ENCODE peak calls at places on chromosomes 5 and 9, in four cellular contexts. V is lower lobe of right lung, R is tibial artery, H is H9. I is an unnamed sample.

GRCh38 chr5:155402927-155403645 is 389.5 kb downstream of the KIF4B start:
- DNase-seq in V (no peak), R (no peak), H (no peak), I (peak; percentile 83)

GRCh38 chr9:14346826-14347407 is 33.0 kb upstream of the NFIB start:
- DNase-seq in V (no peak), R (peak; percentile 77), H (no peak), I (no peak)

GRCh38 chr9:68732405-68733020 is 27.5 kb downstream of the PIP5K1B start:
- DNase-seq in V (no peak), R (no peak), H (no peak), I (no peak)

GRCh38 chr9:81669011-81669739 is 20.2 kb downstream of the TLE1 start:
- DNase-seq in V (no peak), R (no peak), H (no peak), I (no peak)

GRCh38 chr5:160260881-160261815 is 31.8 kb downstream of the FABP6 start:
- DNase-seq in V (peak; percentile 81), R (no peak), H (no peak), I (no peak)

GRCh38 chr9:101387871-101388506 is 3.2 kb upstream of the BAAT start:
- DNase-seq in V (no peak), R (no peak), H (no peak), I (no peak)

GRCh38 chr9:127448112-127448805 is 2.9 kb downstream of the RPL12 start:
- DNase-seq in V (no peak), R (no peak), H (no peak), I (no peak)

GRCh38 chr9:116421006-116421538 is 266.0 kb upstream of the TRIM32 start:
- DNase-seq in V (no peak), R (no peak), H (no peak), I (no peak)

GRCh38 chr9:82799300-82799699 is 263.6 kb downstream of the RASEF start:
- DNase-seq in V (no peak), R (no peak), H (no peak), I (no peak)

GRCh38 chr9:16687678-16688369 is 182.6 kb downstream of the BNC2 start:
- DNase-seq in V (no peak), R (no peak), H (no peak), I (no peak)

GRCh38 chr5:39337516-39337915 is 26.8 kb downstream of the C9 start:
- DNase-seq in V (no peak), R (no peak), H (no peak), I (no peak)

GRCh38 chr5:180718810-180719453 is 20.9 kb downstream of the OR2Y1 start:
- DNase-seq in V (no peak), R (no peak), H (no peak), I (no peak)

GRCh38 chr9:38226491-38226951 is 157.5 kb upstream of the SHB start:
- DNase-seq in V (no peak), R (no peak), H (peak; percentile 50), I (no peak)

GRCh38 chr9:123426406-123426805 is 70.4 kb downstream of the CRB2 start:
- DNase-seq in V (no peak), R (no peak), H (peak; percentile 26), I (no peak)

GRCh38 chr5:79109527-79110492 is 1.8 kb upstream of the BHMT start:
- DNase-seq in V (no peak), R (no peak), H (peak; percentile 61), I (no peak)

GRCh38 chr9:105742088-105742487 is 47.7 kb downstream of the TMEM38B start:
- DNase-seq in V (no peak), R (no peak), H (no peak), I (no peak)

GRCh38 chr5:65205016-65205415 is 276.7 kb downstream of the ADAMTS6 start:
- DNase-seq in V (no peak), R (no peak), H (no peak), I (no peak)

GRCh38 chr5:149062371-149063016 is 368 bp downstream of the SH3TC2 start:
- DNase-seq in V (no peak), R (no peak), H (no peak), I (peak; percentile 91)

GRCh38 chr9:135394699-135395645 is 84.6 kb upstream of the PPP1R26 start:
- DNase-seq in V (no peak), R (no peak), H (no peak), I (no peak)

GRCh38 chr5:162806195-162806594 is 631.2 kb upstream of the CCNG1 start:
- DNase-seq in V (no peak), R (no peak), H (no peak), I (no peak)

GRCh38 chr9:92747459-92748232 is 17.0 kb downstream of the BICD2 start:
- DNase-seq in V (no peak), R (no peak), H (no peak), I (no peak)

GRCh38 chr9:16445141-16445920 is 425.1 kb downstream of the BNC2 start:
- DNase-seq in V (no peak), R (no peak), H (no peak), I (no peak)

GRCh38 chr9:69549310-69550202 is 122.6 kb downstream of the APBA1 start:
- DNase-seq in V (no peak), R (no peak), H (no peak), I (no peak)

GRCh38 chr5:130034872-130035271 is 130.6 kb downstream of the CHSY3 start:
- DNase-seq in V (no peak), R (no peak), H (no peak), I (no peak)

GRCh38 chr5:91641730-91642350 is 258.7 kb upstream of the ARRDC3 start:
- DNase-seq in V (no peak), R (no peak), H (no peak), I (no peak)

GRCh38 chr5:149063017-149063687 is at the start of gene SH3TC2:
- DNase-seq in V (no peak), R (no peak), H (peak; percentile 89), I (peak; percentile 83)

GRCh38 chr5:136457390-136458094 is 92.2 kb upstream of the TRPC7 start:
- DNase-seq in V (no peak), R (no peak), H (no peak), I (no peak)

GRCh38 chr5:106094128-106094726 is 1576.5 kb downstream of the EFNA5 start:
- DNase-seq in V (no peak), R (no peak), H (no peak), I (peak; percentile 86)

GRCh38 chr5:129406440-129406839 is 53.7 kb upstream of the ADAMTS19 start:
- DNase-seq in V (no peak), R (no peak), H (no peak), I (no peak)

GRCh38 chr9:72856985-72857631 is 95.7 kb downstream of the ALDH1A1 start:
- DNase-seq in V (no peak), R (no peak), H (no peak), I (no peak)

GRCh38 chr5:107090471-107090870 is 580.3 kb downstream of the EFNA5 start:
- DNase-seq in V (no peak), R (no peak), H (no peak), I (no peak)

GRCh38 chr9:31582561-31582960 is 801.9 kb upstream of the ACO1 start:
- DNase-seq in V (no peak), R (no peak), H (no peak), I (no peak)

DNA sequence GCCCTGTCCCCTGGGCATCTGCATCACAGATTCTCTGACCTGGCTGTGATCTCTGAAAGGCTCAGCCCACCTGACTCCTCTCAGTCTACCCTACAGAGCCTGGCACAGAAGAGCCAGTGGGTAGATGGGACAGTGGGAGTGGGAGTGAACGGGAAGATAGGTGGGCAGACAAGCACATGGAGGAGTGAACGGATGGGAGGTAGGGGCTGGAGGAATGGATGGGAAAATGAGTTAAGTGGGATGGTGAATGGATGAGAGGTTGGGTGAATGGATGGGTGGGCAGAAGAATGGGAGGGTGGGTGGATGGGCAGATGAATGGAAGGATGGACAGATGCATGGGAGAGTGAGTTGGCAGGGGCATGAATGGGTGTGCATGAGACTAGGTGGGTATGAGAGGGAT is 18.8 kb downstream of the STK10 start:
- DNase-seq in V (no peak), R (no peak), H (no peak), I (no peak)
- H3K4me1 ChIP-seq in V (peaks cover 73% of the 10 kb centered on the region), R (peaks cover 7% of the 10 kb centered on the region), H (no peaks in the 10 kb centered on the region), I (peaks cover 3% of the 10 kb centered on the region)

GRCh38 chr5:88830567-88830966 is 52.4 kb downstream of the MEF2C start:
- DNase-seq in V (no peak), R (no peak), H (no peak), I (no peak)

GRCh38 chr5:88826959-88827585 is 55.9 kb downstream of the MEF2C start:
- DNase-seq in V (no peak), R (no peak), H (peak; percentile 32), I (no peak)

GRCh38 chr5:88829773-88830172 is 53.2 kb downstream of the MEF2C start:
- DNase-seq in V (no peak), R (no peak), H (no peak), I (no peak)

GRCh38 chr5:88827997-88828396 is 55.0 kb downstream of the MEF2C start:
- DNase-seq in V (no peak), R (no peak), H (no peak), I (no peak)

GRCh38 chr5:88829053-88829452 is 53.9 kb downstream of the MEF2C start:
- DNase-seq in V (no peak), R (no peak), H (no peak), I (no peak)
- TF ChIP-seq CTCF in V (peak; percentile 41), R (peak; percentile 42), H (peak; percentile 51), I (no peak)

GRCh38 chr9:114364528-114365041 is 23.2 kb downstream of the AKNA start:
- DNase-seq in V (no peak), R (no peak), H (no peak), I (no peak)

GRCh38 chr9:114365194-114365593 is 22.6 kb downstream of the AKNA start:
- DNase-seq in V (no peak), R (no peak), H (no peak), I (no peak)

GRCh38 chr9:114363424-114363823 is 24.4 kb downstream of the AKNA start:
- DNase-seq in V (no peak), R (no peak), H (no peak), I (no peak)

GRCh38 chr9:114362394-114362793 is 25.4 kb downstream of the AKNA start:
- DNase-seq in V (no peak), R (no peak), H (no peak), I (no peak)

DNA sequence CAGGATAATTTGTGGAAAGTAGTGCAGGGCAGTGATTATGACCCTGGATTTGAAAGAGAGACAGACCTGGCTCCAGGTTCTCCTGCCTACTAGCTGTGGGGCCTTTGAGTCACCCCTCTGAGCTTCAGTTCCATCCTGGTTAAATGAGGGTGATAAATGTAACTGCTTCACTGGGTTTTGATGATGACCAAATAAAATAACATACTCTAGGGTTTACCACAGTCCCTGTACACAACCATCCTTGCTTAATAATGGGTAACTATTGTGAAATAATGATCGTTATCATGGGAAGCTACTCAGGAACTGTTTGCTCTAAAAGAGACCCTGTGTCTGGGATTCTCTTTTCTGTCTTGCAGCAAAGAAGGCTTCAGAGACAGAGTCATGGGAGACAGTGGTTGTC is 23.7 kb downstream of the AKNA start:
- DNase-seq in V (no peak), R (no peak), H (no peak), I (no peak)
- H3K4me1 ChIP-seq in V (peaks cover 36% of the 10 kb centered on the region), R (peaks cover 20% of the 10 kb centered on the region), H (peaks cover 2% of the 10 kb centered on the region), I (peaks cover 23% of the 10 kb centered on the region)

DNA sequence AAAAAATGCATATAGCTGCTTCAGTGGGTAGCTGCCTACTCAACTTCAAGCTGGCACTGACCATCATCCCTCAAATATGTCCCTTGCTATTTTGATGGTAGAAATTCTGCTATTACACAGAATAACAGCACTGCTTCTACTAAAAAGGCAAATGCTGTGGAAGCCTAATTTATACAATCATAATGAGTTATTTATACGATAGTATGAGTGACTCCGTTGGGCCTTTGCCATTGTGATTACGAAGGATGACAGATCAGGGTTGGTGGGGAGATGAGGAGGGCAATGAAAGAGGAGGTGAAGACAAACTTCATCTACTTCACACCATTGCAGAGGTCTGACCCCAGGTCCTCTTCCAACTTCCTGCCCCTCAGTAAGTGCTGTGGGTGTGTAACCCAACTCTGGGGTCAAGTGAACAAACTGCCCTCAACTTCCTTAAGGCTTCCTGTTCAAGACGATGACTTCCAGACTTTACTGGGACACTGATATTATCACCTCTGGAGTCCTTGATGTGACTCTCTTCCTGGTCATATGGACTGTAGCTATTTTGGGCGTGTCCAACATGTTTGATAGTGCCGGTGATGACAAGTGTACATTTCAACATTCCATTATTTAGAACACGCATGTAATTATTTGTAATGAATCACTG is 74.1 kb upstream of the RPS23 start:
- DNase-seq in V (no peak), R (no peak), H (no peak), I (no peak)
- TF ChIP-seq CTCF in V (no peak), R (no peak), H (no peak), I (peak; percentile 78)

I was measured in RWPE2.